ENCODE peak calls at places on chromosomes 11 and 22, in eight cellular contexts. H, W, V, J, A, Z, N and M are unnamed samples.

GRCh38 chr11:9808943-9809342 is 145.1 kb downstream of the SWAP70 start:
- DNase-seq in H (peak), W (no peak), V (no peak), J (no peak), A (no peak), Z (no peak), N (no peak), M (no peak)

GRCh38 chr22:31155425-31155824 is 4.6 kb upstream of the RNF185 start:
- DNase-seq in H (no peak), W (no peak), V (no peak), J (no peak), A (no peak), Z (no peak), N (no peak), M (no peak)

GRCh38 chr11:1298695-1299492 is 10.5 kb downstream of the TOLLIP start:
- DNase-seq in H (no peak), W (peak), V (peak), J (peak), A (peak), Z (peak), N (peak), M (no peak)

GRCh38 chr11:11396290-11397042 is 43.4 kb upstream of the CSNK2A3 start:
- DNase-seq in H (no peak), W (no peak), V (no peak), J (no peak), A (peak), Z (peak), N (no peak), M (peak)

GRCh38 chr11:7257744-7258143 is 6.0 kb downstream of the SYT9 start:
- DNase-seq in H (no peak), W (no peak), V (no peak), J (no peak), A (no peak), Z (no peak), N (no peak), M (no peak)

GRCh38 chr11:6473481-6474422 is at the start of gene TRIM3:
- DNase-seq in H (peak), W (peak), V (peak), J (peak), A (peak), Z (peak), N (peak), M (peak)

GRCh38 chr22:31544481-31545480 is 48.4 kb downstream of the SFI1 start:
- DNase-seq in H (no peak), W (no peak), V (no peak), J (no peak), A (no peak), Z (no peak), N (no peak), M (no peak)

GRCh38 chr22:46262449-46263207 is 515 bp downstream of the PKDREJ start:
- DNase-seq in H (no peak), W (peak), V (peak), J (peak), A (peak), Z (peak), N (peak), M (no peak)

GRCh38 chr11:11777897-11778296 is 63.9 kb upstream of the USP47 start:
- DNase-seq in H (no peak), W (no peak), V (no peak), J (no peak), A (no peak), Z (no peak), N (no peak), M (no peak)

GRCh38 chr22:50524664-50525103 is 714 bp downstream of the SCO2 start:
- DNase-seq in H (no peak), W (no peak), V (no peak), J (no peak), A (no peak), Z (no peak), N (no peak), M (no peak)

GRCh38 chr22:26589367-26589844 is 526 bp downstream of the TPST2 start:
- DNase-seq in H (no peak), W (peak), V (peak), J (peak), A (peak), Z (peak), N (peak), M (peak)

GRCh38 chr22:23781533-23781932 is 5.2 kb upstream of the SMARCB1 start:
- DNase-seq in H (no peak), W (no peak), V (no peak), J (no peak), A (no peak), Z (no peak), N (no peak), M (peak)

GRCh38 chr22:17172172-17172833 is 13.2 kb upstream of the HDHD5 start:
- DNase-seq in H (no peak), W (peak), V (no peak), J (peak), A (peak), Z (no peak), N (no peak), M (no peak)

GRCh38 chr11:24833598-24833997 is 336.7 kb downstream of the LUZP2 start:
- DNase-seq in H (no peak), W (no peak), V (no peak), J (no peak), A (no peak), Z (no peak), N (no peak), M (no peak)

GRCh38 chr11:35064114-35064800 is 74.7 kb upstream of the CD44 start:
- DNase-seq in H (no peak), W (no peak), V (no peak), J (no peak), A (no peak), Z (no peak), N (no peak), M (no peak)

GRCh38 chr11:76010051-76010450 is 195.0 kb downstream of the UVRAG start:
- DNase-seq in H (no peak), W (no peak), V (no peak), J (no peak), A (no peak), Z (no peak), N (no peak), M (no peak)

GRCh38 chr11:44787981-44788380 is 61.2 kb downstream of the TSPAN18 start:
- DNase-seq in H (no peak), W (no peak), V (no peak), J (peak), A (no peak), Z (no peak), N (no peak), M (no peak)

GRCh38 chr22:33842421-33843094 is 77.7 kb downstream of the LARGE1 start:
- DNase-seq in H (no peak), W (no peak), V (peak), J (no peak), A (no peak), Z (no peak), N (no peak), M (no peak)

GRCh38 chr22:44419429-44419828 is 78.6 kb downstream of the RTL6 start:
- DNase-seq in H (no peak), W (no peak), V (no peak), J (no peak), A (no peak), Z (no peak), N (no peak), M (no peak)

GRCh38 chr22:35537252-35537651 is 3.4 kb upstream of the RASD2 start:
- DNase-seq in H (no peak), W (no peak), V (no peak), J (no peak), A (no peak), Z (no peak), N (no peak), M (no peak)

DNA sequence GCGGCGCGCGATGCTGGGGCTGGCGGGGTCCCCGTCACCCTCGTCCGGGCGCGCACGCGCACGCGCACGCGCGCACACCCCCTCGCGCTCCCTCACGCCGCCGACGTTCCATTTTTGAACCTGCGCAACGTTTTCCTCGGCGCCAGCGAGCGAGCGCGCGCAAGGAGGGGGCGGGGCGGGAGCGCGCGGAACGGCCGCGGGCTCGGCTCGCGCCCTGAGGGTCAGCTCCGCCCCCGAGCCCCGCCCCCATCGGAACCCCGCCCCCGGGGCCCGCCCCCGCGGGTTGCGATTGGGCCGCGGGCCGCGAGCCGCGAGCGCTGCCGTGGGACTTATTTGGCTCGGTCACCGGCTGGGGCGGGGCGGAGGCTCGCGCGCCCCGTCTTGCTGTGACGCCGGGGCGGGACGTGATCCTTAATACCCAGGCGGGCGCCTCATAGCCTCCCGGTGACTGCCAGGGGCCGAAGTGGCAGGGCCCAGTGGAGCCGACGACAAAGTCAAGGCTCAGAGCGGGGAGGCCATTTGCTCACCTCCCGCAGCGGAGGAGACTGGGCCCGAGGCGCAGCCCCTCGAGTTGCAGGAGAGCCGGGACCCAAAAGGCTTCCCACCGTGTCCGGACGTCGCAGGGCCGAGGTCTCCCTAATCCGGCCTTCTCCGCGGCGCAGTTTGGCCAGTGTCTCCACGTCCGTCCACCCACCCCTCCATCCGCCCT is at the start of gene CBX7:
- DNase-seq in H (peak), W (peak), V (peak), J (peak), A (peak), Z (peak), N (peak), M (peak)
- TF ChIP-seq POLR2A in H (no peak), W (peak), V (peak), J (peak), A (peak), Z (peak), N (peak), M (peak)

GRCh38 chr11:105448703-105449079 is 161.2 kb upstream of the GRIA4 start:
- DNase-seq in H (no peak), W (no peak), V (no peak), J (no peak), A (no peak), Z (no peak), N (no peak), M (no peak)

GRCh38 chr11:105449100-105449734 is 160.7 kb upstream of the GRIA4 start:
- DNase-seq in H (no peak), W (no peak), V (no peak), J (peak), A (no peak), Z (no peak), N (no peak), M (no peak)

GRCh38 chr11:105443623-105444022 is 166.2 kb upstream of the GRIA4 start:
- DNase-seq in H (no peak), W (no peak), V (no peak), J (peak), A (no peak), Z (no peak), N (no peak), M (no peak)

GRCh38 chr11:105447936-105448702 is 161.8 kb upstream of the GRIA4 start:
- DNase-seq in H (no peak), W (no peak), V (no peak), J (peak), A (no peak), Z (no peak), N (no peak), M (no peak)
- TF ChIP-seq POLR2A in H (no peak), W (no peak), V (no peak), J (no peak), A (no peak), Z (no peak), N (no peak), M (no peak)

GRCh38 chr11:28520291-28520690 is 412.1 kb downstream of the METTL15 start:
- DNase-seq in H (no peak), W (no peak), V (no peak), J (no peak), A (no peak), Z (no peak), N (no peak), M (no peak)

GRCh38 chr11:28514391-28514790 is 406.2 kb downstream of the METTL15 start:
- DNase-seq in H (no peak), W (no peak), V (no peak), J (no peak), A (no peak), Z (no peak), N (no peak), M (no peak)

GRCh38 chr11:28518825-28519224 is 410.6 kb downstream of the METTL15 start:
- DNase-seq in H (no peak), W (no peak), V (no peak), J (no peak), A (no peak), Z (no peak), N (no peak), M (no peak)

GRCh38 chr11:28521075-28521474 is 412.9 kb downstream of the METTL15 start:
- DNase-seq in H (no peak), W (no peak), V (no peak), J (no peak), A (no peak), Z (no peak), N (no peak), M (no peak)

DNA sequence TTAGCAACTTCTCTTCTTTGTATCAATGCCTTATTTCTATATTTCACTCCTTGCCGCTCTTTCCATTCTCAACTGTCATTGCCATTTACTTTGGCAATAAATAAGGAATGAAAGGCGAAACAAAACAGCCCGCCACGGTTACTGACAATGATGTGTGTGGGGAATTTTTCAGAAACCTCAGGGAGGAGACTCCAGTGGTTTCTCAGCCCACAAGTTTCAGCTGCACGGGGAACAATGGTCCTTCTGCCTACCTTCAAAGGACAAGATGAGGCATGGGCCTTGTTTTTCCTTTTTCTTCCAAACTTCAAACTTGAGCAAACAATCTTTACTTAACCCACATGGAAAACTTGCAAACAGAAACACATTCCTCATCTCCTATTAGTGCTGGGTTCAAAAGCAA is 409.4 kb downstream of the METTL15 start:
- DNase-seq in H (no peak), W (no peak), V (no peak), J (no peak), A (no peak), Z (no peak), N (no peak), M (no peak)
- TF ChIP-seq POLR2A in H (no peak), W (no peak), V (no peak), J (no peak), A (no peak), Z (no peak), N (no peak), M (no peak)

GRCh38 chr22:47777426-47777825 is 1015.0 kb downstream of the TBC1D22A start:
- DNase-seq in H (no peak), W (no peak), V (no peak), J (no peak), A (no peak), Z (no peak), N (no peak), M (no peak)

GRCh38 chr22:47779474-47779873 is 1017.0 kb downstream of the TBC1D22A start:
- DNase-seq in H (no peak), W (no peak), V (no peak), J (no peak), A (no peak), Z (no peak), N (no peak), M (no peak)

GRCh38 chr22:47780281-47780875 is 1017.9 kb downstream of the TBC1D22A start:
- DNase-seq in H (no peak), W (no peak), V (no peak), J (no peak), A (no peak), Z (no peak), N (no peak), M (no peak)

GRCh38 chr22:47776329-47776728 is 1013.9 kb downstream of the TBC1D22A start:
- DNase-seq in H (no peak), W (peak), V (no peak), J (no peak), A (no peak), Z (no peak), N (no peak), M (no peak)

DNA sequence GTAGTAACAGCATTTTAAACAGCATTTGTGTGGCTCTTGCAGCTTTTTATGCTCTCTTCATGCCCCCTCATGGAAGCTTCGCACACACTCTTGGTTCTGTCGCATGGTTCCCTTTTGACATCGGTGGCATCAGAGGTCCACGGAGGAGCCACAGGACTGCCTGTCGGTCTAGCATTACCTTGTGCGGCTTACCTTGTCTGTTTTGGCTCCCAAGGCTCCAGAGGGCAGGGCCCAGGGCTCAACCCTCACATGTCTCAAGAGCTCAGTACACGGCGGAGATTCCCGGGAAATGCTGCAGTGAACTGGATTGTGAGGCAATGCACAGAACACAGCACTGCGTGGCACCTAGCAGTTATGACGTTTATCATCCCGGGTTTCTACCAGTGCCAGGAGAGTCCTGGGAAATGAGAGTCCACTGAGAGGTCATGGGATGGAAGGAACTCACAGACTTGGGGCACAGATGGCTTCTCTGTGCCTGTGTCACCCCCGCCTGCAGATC is 1015.8 kb downstream of the TBC1D22A start:
- DNase-seq in H (no peak), W (no peak), V (no peak), J (no peak), A (no peak), Z (no peak), N (no peak), M (no peak)
- TF ChIP-seq POLR2A in H (no peak), W (no peak), V (no peak), J (no peak), A (no peak), Z (no peak), N (no peak), M (no peak)

GRCh38 chr11:64284048-64284961 is at the start of gene BAD:
- DNase-seq in H (peak), W (peak), V (peak), J (peak), A (peak), Z (peak), N (peak), M (peak)
- TF ChIP-seq POLR2A in H (peak), W (peak), V (peak), J (no peak), A (peak), Z (peak), N (no peak), M (peak)

DNA sequence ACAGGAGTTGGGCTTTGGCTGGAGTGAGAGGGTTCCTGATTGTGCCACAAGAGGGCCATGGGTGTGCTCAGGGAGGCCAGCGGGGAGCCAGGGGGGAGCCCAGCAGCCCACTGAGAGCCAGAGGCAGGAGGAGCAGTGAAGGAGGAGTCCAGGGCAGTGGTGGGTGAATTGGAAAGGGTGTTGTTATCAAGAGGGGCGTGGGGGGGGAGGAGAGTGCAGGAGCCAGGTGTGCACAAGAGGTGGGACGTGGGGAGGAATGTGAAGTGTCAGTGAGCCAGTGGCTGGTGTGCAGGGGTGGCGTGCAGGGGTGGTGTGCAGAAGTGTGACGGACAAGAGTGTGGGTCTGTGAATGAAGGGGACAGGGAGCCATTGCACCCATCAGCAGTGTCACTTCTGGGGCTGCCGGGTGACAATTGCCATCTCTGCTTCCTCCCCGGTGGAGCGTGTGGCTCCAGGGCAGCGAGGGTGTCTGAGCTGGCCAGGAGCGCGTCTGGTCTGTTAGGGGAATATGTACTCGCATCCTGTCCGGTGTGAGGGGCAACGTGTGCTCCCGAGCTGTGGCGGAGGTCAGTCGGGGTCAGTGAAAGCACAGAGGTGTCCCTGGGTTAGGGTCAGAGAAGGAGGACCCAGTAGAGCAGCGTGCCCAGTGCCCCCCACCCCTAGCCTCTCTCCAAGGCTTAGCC is 1.7 kb downstream of the CLCF1 start:
- DNase-seq in H (no peak), W (peak), V (no peak), J (peak), A (peak), Z (peak), N (peak), M (no peak)
- TF ChIP-seq POLR2A in H (no peak), W (no peak), V (no peak), J (no peak), A (peak), Z (no peak), N (no peak), M (no peak)

GRCh38 chr11:115504279-115505158 is at the start of gene CADM1:
- DNase-seq in H (no peak), W (peak), V (peak), J (peak), A (peak), Z (peak), N (peak), M (no peak)
- TF ChIP-seq POLR2A in H (no peak), W (peak), V (peak), J (peak), A (peak), Z (peak), N (peak), M (no peak)

DNA sequence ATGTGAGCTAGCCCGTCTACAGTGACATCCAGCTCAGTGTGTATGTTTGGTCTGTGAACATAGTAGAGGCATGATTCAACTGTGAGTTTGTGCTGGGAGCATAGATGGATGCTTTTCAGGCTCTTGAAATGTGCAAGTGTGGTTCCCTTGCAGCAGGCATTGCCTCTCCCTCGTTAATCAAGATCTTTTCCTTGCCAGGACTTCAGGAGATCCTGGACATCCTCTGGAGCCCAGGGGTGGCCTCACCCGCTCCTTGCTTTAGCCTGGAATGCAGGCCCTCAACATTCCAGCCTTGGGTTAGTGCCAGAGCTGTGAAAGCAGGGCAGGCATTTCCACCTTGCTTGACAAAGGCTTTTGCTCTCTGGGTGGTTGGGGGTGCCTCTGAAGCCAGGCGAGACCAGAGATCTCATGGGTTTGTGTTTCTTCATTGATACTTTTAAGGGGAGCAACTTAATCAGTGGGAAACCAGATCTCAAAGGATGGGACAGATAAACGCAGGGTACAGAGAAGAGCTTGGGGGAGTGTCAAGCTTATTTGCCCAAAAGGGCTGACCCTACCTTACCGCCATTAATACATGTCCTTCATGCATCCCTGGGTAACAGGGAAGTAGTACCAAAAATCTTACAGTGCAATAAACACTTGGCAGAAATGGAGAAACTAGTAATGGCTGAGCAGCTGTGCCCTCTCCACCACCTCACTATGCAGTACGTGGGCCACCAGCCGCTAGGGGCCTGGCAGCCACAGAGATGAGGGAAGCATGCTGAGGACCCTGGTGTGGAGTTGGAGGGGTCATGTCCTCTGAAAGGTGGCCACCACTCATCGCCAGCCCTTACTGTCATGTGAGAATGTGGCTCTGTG is 72.1 kb downstream of the PTPRJ start:
- DNase-seq in H (peak), W (peak), V (peak), J (no peak), A (no peak), Z (no peak), N (peak), M (peak)
- TF ChIP-seq POLR2A in H (no peak), W (no peak), V (no peak), J (no peak), A (no peak), Z (no peak), N (no peak), M (no peak)